ENCODE peak calls at places on chromosome 15, in ten cellular contexts. One of them, this sample, is unnamed.

GRCh38 chr15:60590935-60591490 is 112.1 kb upstream of the ICE2 start:
- DNase-seq in aorta: peak
- DNase-seq in ACHN: peak
- DNase-seq in fibroblast of the conjunctiva: no peak
- DNase-seq in NCI-H1417: peak
- DNase-seq in frontal cortex: peak
- DNase-seq in brain pericyte: no peak
- DNase-seq in activated CD8-positive, alpha-beta memory T cell treated with anti-CD3 and anti-CD28 coated beads for 1 hour: peak
- DNase-seq in uterus: peak
- DNase-seq in AG04450: no peak
- DNase-seq in this sample: peak

GRCh38 chr15:68054658-68055223 is 626 bp downstream of the PIAS1 start:
- DNase-seq in aorta: peak
- DNase-seq in ACHN: peak
- DNase-seq in fibroblast of the conjunctiva: peak
- DNase-seq in NCI-H1417: peak
- DNase-seq in frontal cortex: peak
- DNase-seq in brain pericyte: no peak
- DNase-seq in activated CD8-positive, alpha-beta memory T cell treated with anti-CD3 and anti-CD28 coated beads for 1 hour: peak
- DNase-seq in uterus: peak
- DNase-seq in AG04450: no peak
- DNase-seq in this sample: no peak

GRCh38 chr15:74192751-74193150 is 9.8 kb downstream of the STRA6 start:
- DNase-seq in aorta: no peak
- DNase-seq in ACHN: no peak
- DNase-seq in fibroblast of the conjunctiva: no peak
- DNase-seq in NCI-H1417: no peak
- DNase-seq in frontal cortex: no peak
- DNase-seq in brain pericyte: no peak
- DNase-seq in activated CD8-positive, alpha-beta memory T cell treated with anti-CD3 and anti-CD28 coated beads for 1 hour: no peak
- DNase-seq in uterus: no peak
- DNase-seq in AG04450: no peak
- DNase-seq in this sample: no peak

GRCh38 chr15:29888651-29889050 is 66.4 kb upstream of the TJP1 start:
- DNase-seq in aorta: no peak
- DNase-seq in ACHN: peak
- DNase-seq in fibroblast of the conjunctiva: no peak
- DNase-seq in NCI-H1417: no peak
- DNase-seq in frontal cortex: no peak
- DNase-seq in brain pericyte: no peak
- DNase-seq in activated CD8-positive, alpha-beta memory T cell treated with anti-CD3 and anti-CD28 coated beads for 1 hour: no peak
- DNase-seq in uterus: no peak
- DNase-seq in AG04450: peak
- DNase-seq in this sample: peak

GRCh38 chr15:94042163-94042954 is 189.0 kb upstream of the MCTP2 start:
- DNase-seq in aorta: no peak
- DNase-seq in ACHN: no peak
- DNase-seq in fibroblast of the conjunctiva: no peak
- DNase-seq in NCI-H1417: no peak
- DNase-seq in frontal cortex: no peak
- DNase-seq in brain pericyte: no peak
- DNase-seq in activated CD8-positive, alpha-beta memory T cell treated with anti-CD3 and anti-CD28 coated beads for 1 hour: no peak
- DNase-seq in uterus: peak
- DNase-seq in AG04450: peak
- DNase-seq in this sample: peak

GRCh38 chr15:61169904-61170695 is 59.0 kb downstream of the RORA start:
- DNase-seq in aorta: no peak
- DNase-seq in ACHN: no peak
- DNase-seq in fibroblast of the conjunctiva: no peak
- DNase-seq in NCI-H1417: no peak
- DNase-seq in frontal cortex: no peak
- DNase-seq in brain pericyte: no peak
- DNase-seq in activated CD8-positive, alpha-beta memory T cell treated with anti-CD3 and anti-CD28 coated beads for 1 hour: no peak
- DNase-seq in uterus: no peak
- DNase-seq in AG04450: no peak
- DNase-seq in this sample: no peak

GRCh38 chr15:57436961-57437360 is 60.7 kb downstream of the CGNL1 start:
- DNase-seq in aorta: no peak
- DNase-seq in ACHN: no peak
- DNase-seq in fibroblast of the conjunctiva: no peak
- DNase-seq in NCI-H1417: no peak
- DNase-seq in frontal cortex: no peak
- DNase-seq in brain pericyte: no peak
- DNase-seq in activated CD8-positive, alpha-beta memory T cell treated with anti-CD3 and anti-CD28 coated beads for 1 hour: no peak
- DNase-seq in uterus: no peak
- DNase-seq in AG04450: no peak
- DNase-seq in this sample: no peak

GRCh38 chr15:31169558-31169957 is 68.0 kb upstream of the TRPM1 start:
- DNase-seq in aorta: no peak
- DNase-seq in ACHN: no peak
- DNase-seq in fibroblast of the conjunctiva: no peak
- DNase-seq in NCI-H1417: no peak
- DNase-seq in frontal cortex: no peak
- DNase-seq in brain pericyte: no peak
- DNase-seq in activated CD8-positive, alpha-beta memory T cell treated with anti-CD3 and anti-CD28 coated beads for 1 hour: no peak
- DNase-seq in uterus: no peak
- DNase-seq in AG04450: no peak
- DNase-seq in this sample: no peak

GRCh38 chr15:33894193-33894592 is 74.1 kb upstream of the CHRM5 start:
- DNase-seq in aorta: no peak
- DNase-seq in ACHN: no peak
- DNase-seq in fibroblast of the conjunctiva: no peak
- DNase-seq in NCI-H1417: no peak
- DNase-seq in frontal cortex: no peak
- DNase-seq in brain pericyte: no peak
- DNase-seq in activated CD8-positive, alpha-beta memory T cell treated with anti-CD3 and anti-CD28 coated beads for 1 hour: no peak
- DNase-seq in uterus: no peak
- DNase-seq in AG04450: no peak
- DNase-seq in this sample: no peak

GRCh38 chr15:64461577-64462162 is 1.3 kb downstream of the ZNF609 start:
- DNase-seq in aorta: no peak
- DNase-seq in ACHN: no peak
- DNase-seq in fibroblast of the conjunctiva: no peak
- DNase-seq in NCI-H1417: peak
- DNase-seq in frontal cortex: peak
- DNase-seq in brain pericyte: no peak
- DNase-seq in activated CD8-positive, alpha-beta memory T cell treated with anti-CD3 and anti-CD28 coated beads for 1 hour: no peak
- DNase-seq in uterus: no peak
- DNase-seq in AG04450: no peak
- DNase-seq in this sample: peak

GRCh38 chr15:25410649-25411048 is 28.2 kb downstream of the UBE3A start:
- DNase-seq in aorta: no peak
- DNase-seq in ACHN: no peak
- DNase-seq in fibroblast of the conjunctiva: no peak
- DNase-seq in NCI-H1417: no peak
- DNase-seq in frontal cortex: no peak
- DNase-seq in brain pericyte: no peak
- DNase-seq in activated CD8-positive, alpha-beta memory T cell treated with anti-CD3 and anti-CD28 coated beads for 1 hour: no peak
- DNase-seq in uterus: no peak
- DNase-seq in AG04450: peak
- DNase-seq in this sample: no peak